ENCODE peak calls at places on chromosomes 12 and 14, in nine cellular contexts. B is A549, F is heart right ventricle, D is MCF 10A, U is astrocyte of the cerebellum, V is WTC11, M is cardiac fibroblast, E is K562, C is neural crest cell. T is an unnamed sample.

GRCh38 chr14:99803106-99803437 is 9.9 kb downstream of the EML1 start:
- DNase-seq in B (no peak), F (no peak), D (no peak), U (no peak), V (no peak), M (no peak), E (no peak), C (no peak), T (no peak)

GRCh38 chr12:11174022-11174421 is 3.0 kb downstream of the SMIM10L1 start:
- DNase-seq in B (no peak), F (no peak), D (no peak), U (no peak), V (no peak), M (no peak), E (no peak), C (no peak), T (no peak)

GRCh38 chr14:21106506-21107359 is 5.9 kb downstream of the TMEM253 start:
- DNase-seq in B (peak), F (peak), D (peak), U (peak), V (peak), M (peak), E (peak), C (peak), T (no peak)

GRCh38 chr12:122917508-122918227 is 21.7 kb upstream of the VPS37B start:
- DNase-seq in B (peak), F (peak), D (peak), U (no peak), V (no peak), M (peak), E (no peak), C (no peak), T (peak)

GRCh38 chr14:103132381-103133212 is 9.3 kb downstream of the TNFAIP2 start:
- DNase-seq in B (no peak), F (no peak), D (no peak), U (no peak), V (no peak), M (no peak), E (no peak), C (no peak), T (no peak)

GRCh38 chr12:89710873-89711179 is 2.2 kb upstream of the ATP2B1 start:
- DNase-seq in B (no peak), F (no peak), D (no peak), U (no peak), V (no peak), M (no peak), E (no peak), C (no peak), T (no peak)

GRCh38 chr12:11970155-11970520 is 100.6 kb upstream of the BCL2L14 start:
- DNase-seq in B (no peak), F (no peak), D (no peak), U (no peak), V (no peak), M (no peak), E (no peak), C (no peak), T (no peak)

GRCh38 chr12:15774819-15775218 is 14.4 kb downstream of the EPS8 start:
- DNase-seq in B (no peak), F (no peak), D (no peak), U (peak), V (no peak), M (peak), E (no peak), C (no peak), T (peak)

GRCh38 chr12:47891356-47891755 is 13.4 kb downstream of the VDR start:
- DNase-seq in B (no peak), F (no peak), D (no peak), U (no peak), V (no peak), M (no peak), E (no peak), C (no peak), T (no peak)

GRCh38 chr12:11653215-11653753 is 3.8 kb downstream of the ETV6 start:
- DNase-seq in B (no peak), F (no peak), D (no peak), U (no peak), V (no peak), M (peak), E (no peak), C (no peak), T (no peak)

GRCh38 chr14:102417118-102417517 is 54.4 kb downstream of the TECPR2 start:
- DNase-seq in B (no peak), F (no peak), D (no peak), U (no peak), V (no peak), M (no peak), E (no peak), C (no peak), T (no peak)

GRCh38 chr14:45426685-45427282 is 173.8 kb upstream of the MIS18BP1 start:
- DNase-seq in B (peak), F (no peak), D (peak), U (peak), V (no peak), M (peak), E (peak), C (no peak), T (peak)

GRCh38 chr12:95253386-95253785 is 35.8 kb downstream of the VEZT start:
- DNase-seq in B (no peak), F (no peak), D (no peak), U (no peak), V (no peak), M (no peak), E (no peak), C (no peak), T (no peak)

GRCh38 chr12:100820314-100820713 is 25.7 kb downstream of the ANO4 start:
- DNase-seq in B (no peak), F (no peak), D (no peak), U (no peak), V (no peak), M (peak), E (no peak), C (no peak), T (no peak)

GRCh38 chr12:51818086-51818485 is 30.4 kb downstream of the FIGNL2 start:
- DNase-seq in B (no peak), F (no peak), D (no peak), U (no peak), V (no peak), M (no peak), E (no peak), C (no peak), T (no peak)

GRCh38 chr12:51818567-51819300 is 29.8 kb downstream of the FIGNL2 start:
- DNase-seq in B (no peak), F (no peak), D (peak), U (peak), V (no peak), M (peak), E (no peak), C (no peak), T (peak)

GRCh38 chr12:51820721-51821422 is 27.6 kb downstream of the FIGNL2 start:
- DNase-seq in B (peak), F (peak), D (no peak), U (no peak), V (peak), M (peak), E (peak), C (peak), T (peak)

GRCh38 chr12:51821423-51822260 is 26.9 kb downstream of the FIGNL2 start:
- DNase-seq in B (no peak), F (no peak), D (no peak), U (no peak), V (peak), M (no peak), E (no peak), C (no peak), T (no peak)

DNA sequence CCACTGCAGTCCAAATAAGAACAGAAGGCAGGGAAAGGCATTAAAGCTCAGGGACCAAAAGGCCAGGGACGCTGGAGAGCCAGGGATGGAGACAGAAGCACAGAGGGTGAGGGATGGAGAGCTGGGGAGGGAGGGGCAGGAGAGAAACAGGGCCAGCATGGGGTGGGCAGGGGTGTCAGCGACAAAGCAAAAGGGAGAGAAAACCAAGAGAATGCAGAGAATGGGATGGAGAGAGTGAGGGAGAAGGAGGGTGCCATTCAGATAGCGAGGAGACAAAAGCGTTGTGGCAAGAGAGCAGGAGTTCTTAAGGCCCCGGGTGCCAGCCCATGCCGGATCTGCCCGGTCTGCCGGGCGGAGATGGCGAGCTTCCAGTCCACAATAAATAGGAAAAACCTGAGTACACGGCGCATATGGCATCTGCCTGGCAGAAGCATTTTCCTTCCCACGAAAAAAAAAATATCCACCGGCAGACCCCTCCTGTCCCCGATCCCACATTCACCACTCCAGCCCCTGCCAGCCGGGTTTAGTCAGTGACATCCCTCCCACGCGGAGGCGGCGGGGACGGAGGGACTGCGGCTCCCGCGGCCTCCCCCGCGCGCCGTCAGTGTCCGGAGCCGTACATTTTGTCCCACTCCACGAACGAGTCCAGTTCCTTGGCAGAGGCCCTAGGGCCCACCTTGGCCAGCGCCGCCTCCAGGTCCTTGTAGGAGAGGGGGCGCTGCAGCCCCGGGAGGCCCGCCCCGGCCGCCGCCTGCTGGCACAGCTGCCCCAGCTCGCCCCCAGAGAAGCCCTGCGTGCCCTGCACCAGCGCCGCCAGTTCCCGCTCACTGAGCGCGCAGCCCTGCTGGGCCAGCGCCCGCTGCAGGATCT is 28.4 kb downstream of the FIGNL2 start:
- DNase-seq in B (peak), F (no peak), D (no peak), U (no peak), V (no peak), M (no peak), E (no peak), C (no peak), T (no peak)
- TF ChIP-seq CTCF in B (no peak), F (no peak), D (no peak), U (no peak), V (no peak), M (no peak), E (no peak), C (no peak), T (peak)

GRCh38 chr12:93802698-93803097 is 125.5 kb downstream of the CRADD start:
- DNase-seq in B (no peak), F (no peak), D (peak), U (no peak), V (no peak), M (peak), E (no peak), C (no peak), T (no peak)
- TF ChIP-seq CTCF in B (no peak), F (peak), D (no peak), U (peak), V (no peak), M (peak), E (no peak), C (no peak), T (peak)

DNA sequence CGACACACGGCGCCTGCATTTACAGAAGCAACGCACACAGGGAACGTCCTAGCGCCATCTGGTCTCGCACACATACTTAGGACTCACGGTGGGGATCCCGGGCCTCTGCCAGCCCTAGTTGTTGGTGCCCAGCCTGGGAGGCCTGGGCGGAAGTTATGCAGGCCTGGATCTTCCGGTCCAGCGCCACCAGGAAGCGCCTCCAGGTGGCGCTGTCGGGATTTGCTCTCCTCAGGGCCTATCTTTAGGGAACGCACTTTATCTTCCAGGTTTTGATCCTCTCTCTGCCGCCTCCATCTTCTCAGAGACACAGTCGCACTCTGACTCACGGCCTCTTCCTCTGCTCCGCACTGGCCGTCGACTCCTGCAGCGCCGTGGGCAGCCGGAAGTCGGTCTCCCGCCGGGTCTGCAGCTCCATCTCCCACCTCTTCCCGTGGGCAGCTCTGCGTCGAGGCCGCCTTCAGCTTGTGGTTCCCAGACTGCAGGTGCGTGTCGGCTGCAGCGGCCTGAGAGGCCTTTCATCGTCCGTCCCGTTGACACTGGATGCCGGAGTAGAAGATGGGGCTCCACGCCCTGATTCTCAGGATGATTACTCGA is 760.4 kb downstream of the TMEM121 start:
- DNase-seq in B (peak), F (no peak), D (peak), U (no peak), V (no peak), M (no peak), E (peak), C (no peak), T (no peak)
- TF ChIP-seq CTCF in B (peak), F (no peak), D (peak), U (no peak), V (no peak), M (no peak), E (peak), C (no peak), T (no peak)

DNA sequence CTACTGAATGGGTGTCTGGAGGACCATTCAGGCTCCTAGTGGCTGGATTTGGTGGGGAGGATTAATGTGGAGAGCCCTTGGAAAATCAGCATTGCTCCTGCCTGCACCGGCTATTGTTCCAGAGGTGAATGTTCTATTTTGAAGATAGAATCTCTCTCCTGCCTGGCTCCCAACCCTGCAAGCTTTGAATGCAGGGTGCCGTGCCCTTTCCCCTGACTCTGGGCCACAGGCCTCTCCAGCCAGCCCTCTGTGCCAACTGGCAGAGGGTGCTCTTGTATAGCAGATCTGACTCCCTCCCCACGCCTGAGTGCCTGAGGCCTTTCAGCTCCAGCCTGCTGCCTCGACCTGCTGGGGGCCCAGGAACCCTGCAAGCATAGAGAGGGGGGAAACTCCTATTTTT is 106.8 kb downstream of the TMEM260 start:
- DNase-seq in B (no peak), F (peak), D (peak), U (no peak), V (peak), M (no peak), E (no peak), C (no peak), T (no peak)
- TF ChIP-seq CTCF in B (no peak), F (peak), D (no peak), U (no peak), V (no peak), M (no peak), E (no peak), C (peak), T (no peak)

GRCh38 chr12:53499261-53500118 is at the start of gene MAP3K12:
- DNase-seq in B (peak), F (peak), D (no peak), U (no peak), V (peak), M (peak), E (peak), C (peak), T (peak)
- TF ChIP-seq CTCF in B (peak), F (no peak), D (no peak), U (peak), V (no peak), M (no peak), E (no peak), C (no peak), T (peak)

DNA sequence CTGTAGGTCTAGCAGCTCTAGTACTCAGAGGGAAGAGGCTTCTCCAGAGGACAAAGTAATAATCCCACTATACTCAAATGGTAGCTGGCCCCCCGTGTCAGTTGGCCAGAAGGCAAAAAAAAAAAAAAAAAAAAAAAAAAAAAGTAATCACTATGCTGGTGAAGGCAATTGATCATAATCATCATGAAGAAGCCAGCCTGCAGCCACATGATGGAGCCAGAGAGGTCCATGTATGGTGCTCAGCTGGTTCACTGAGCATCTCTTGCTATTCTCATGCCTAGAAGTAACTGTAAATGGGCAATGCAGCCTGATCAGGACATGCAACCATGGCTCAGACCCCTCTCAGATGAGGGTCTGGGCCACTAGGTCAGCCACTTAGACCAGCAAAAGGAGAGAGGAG is 378.8 kb downstream of the MED13L start:
- DNase-seq in B (peak), F (no peak), D (no peak), U (no peak), V (no peak), M (no peak), E (no peak), C (no peak), T (no peak)
- TF ChIP-seq CTCF in B (peak), F (no peak), D (no peak), U (peak), V (no peak), M (no peak), E (peak), C (no peak), T (no peak)

DNA sequence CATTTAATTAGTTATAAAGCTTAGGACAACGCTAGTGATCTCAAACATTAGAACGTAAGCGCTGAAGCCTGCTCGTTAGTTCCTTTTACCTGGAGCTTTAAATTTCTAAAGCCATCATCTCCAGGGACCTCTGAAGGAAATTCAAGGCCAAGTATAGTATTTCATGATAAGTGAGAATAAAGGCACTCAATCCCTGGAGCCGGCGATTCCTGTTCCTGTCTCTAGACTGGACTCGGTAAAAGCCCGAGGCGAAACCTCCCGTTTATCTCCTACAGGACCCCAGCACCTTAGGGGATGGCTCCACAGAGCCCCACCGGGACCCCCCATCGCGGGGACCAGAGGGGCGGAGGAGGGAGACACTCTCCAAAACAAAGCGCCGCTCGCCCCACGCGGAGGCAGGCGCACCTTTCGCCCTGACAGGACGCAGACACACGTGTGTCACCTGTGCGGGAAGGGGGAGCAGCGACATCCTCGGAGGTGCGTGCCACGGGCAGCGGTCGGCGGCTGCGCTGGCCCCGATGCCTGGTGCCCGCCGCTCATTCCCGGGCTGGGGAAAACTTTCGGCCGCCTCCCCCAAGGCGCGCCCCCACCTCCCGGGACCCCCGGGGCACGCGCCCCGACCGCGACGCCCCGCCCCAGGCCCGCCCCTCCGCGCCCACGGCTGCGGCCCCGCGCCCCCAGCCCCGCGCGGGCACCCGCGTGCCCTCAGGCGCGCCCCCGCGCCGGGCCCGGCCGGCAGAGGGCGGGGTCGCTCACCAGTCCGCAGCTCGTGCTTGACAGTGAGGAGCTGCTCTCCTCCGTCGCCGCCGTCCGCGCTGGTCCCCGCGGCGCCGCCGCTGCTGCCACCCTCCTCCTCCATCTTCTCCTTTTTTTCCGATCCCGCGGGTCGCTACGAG is 617 bp downstream of the RPS6KA5 start:
- DNase-seq in B (no peak), F (no peak), D (peak), U (no peak), V (peak), M (no peak), E (peak), C (peak), T (no peak)
- TF ChIP-seq CTCF in B (peak), F (peak), D (peak), U (no peak), V (no peak), M (no peak), E (no peak), C (peak), T (no peak)

GRCh38 chr12:27524489-27524835 is 456 bp downstream of the PPFIBP1 start:
- DNase-seq in B (no peak), F (no peak), D (no peak), U (no peak), V (no peak), M (no peak), E (no peak), C (no peak), T (no peak)

GRCh38 chr12:27524839-27525238 is 833 bp downstream of the PPFIBP1 start:
- DNase-seq in B (peak), F (no peak), D (peak), U (no peak), V (no peak), M (peak), E (no peak), C (no peak), T (no peak)

GRCh38 chr12:27523305-27523641 is 733 bp upstream of the PPFIBP1 start:
- DNase-seq in B (no peak), F (no peak), D (no peak), U (no peak), V (no peak), M (no peak), E (peak), C (no peak), T (no peak)

GRCh38 chr12:27525373-27525772 is 1.4 kb downstream of the PPFIBP1 start:
- DNase-seq in B (peak), F (peak), D (peak), U (no peak), V (peak), M (peak), E (no peak), C (no peak), T (no peak)

DNA sequence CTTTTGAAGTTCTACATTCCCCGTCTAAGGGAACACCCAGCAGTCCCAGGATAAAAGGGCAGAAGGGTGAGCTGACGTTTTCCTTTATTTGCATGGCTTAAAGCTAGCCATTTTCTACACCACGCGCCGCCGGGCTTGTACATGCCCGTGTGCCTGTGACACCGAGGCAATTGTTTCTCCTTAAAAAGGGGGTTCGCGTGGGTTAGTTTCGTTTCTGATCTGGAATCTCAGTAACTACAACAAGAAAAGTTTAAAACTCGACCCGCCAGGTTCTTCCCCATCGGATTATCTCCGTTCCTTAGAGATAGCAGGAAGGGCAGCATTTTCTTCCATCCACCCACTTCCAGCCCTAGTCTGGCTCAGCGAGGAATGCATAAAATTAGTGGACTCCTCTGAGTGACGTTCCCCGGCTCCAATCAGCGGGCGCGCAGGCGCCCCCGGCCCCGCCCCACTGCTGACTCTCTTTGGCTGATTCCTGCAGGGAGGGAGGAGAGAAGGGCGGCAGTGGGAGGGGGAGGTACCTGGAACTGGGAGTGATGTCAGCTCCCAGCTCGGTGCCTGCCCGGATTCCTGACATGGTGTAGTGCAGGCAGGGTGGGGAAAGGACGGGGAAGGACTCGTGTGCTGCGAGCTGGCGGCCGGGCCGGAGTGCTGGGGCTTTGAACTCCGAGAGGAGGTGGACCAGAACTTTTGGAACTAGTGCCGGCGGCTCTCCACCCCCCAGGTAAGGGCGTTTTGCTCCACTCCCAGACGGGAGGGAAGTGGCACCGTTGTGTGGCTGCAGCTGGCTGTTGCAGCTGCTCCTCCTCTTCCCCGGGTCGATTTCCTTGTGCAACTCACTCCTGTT is at the start of gene PPFIBP1:
- DNase-seq in B (peak), F (peak), D (peak), U (peak), V (peak), M (peak), E (peak), C (peak), T (peak)
- TF ChIP-seq CTCF in B (peak), F (peak), D (no peak), U (peak), V (no peak), M (peak), E (no peak), C (peak), T (peak)

T was measured in AG09319.